ENCODE peak calls at places on chromosomes 5 and 9, in nine cellular contexts. One of them, this sample, is unnamed.

GRCh38 chr9:36398745-36399144 is 1.3 kb downstream of the RNF38 start:
- DNase-seq in uterus: no peak
- DNase-seq in heart right ventricle: no peak
- DNase-seq in psoas muscle: no peak
- DNase-seq in lower lobe of right lung: no peak
- DNase-seq in fibroblast of lung: peak
- DNase-seq in OCI-LY7: no peak
- DNase-seq in A549: no peak
- DNase-seq in WERI-Rb-1: no peak
- DNase-seq in this sample: no peak

GRCh38 chr9:5551771-5552170 is 41.4 kb downstream of the PDCD1LG2 start:
- DNase-seq in uterus: no peak
- DNase-seq in heart right ventricle: no peak
- DNase-seq in psoas muscle: no peak
- DNase-seq in lower lobe of right lung: no peak
- DNase-seq in fibroblast of lung: no peak
- DNase-seq in OCI-LY7: no peak
- DNase-seq in A549: no peak
- DNase-seq in WERI-Rb-1: no peak
- DNase-seq in this sample: no peak

GRCh38 chr9:63816742-63817621 is 1468.0 kb downstream of the FOXD4L5 start:
- DNase-seq in uterus: peak
- DNase-seq in heart right ventricle: peak
- DNase-seq in psoas muscle: peak
- DNase-seq in lower lobe of right lung: peak
- DNase-seq in fibroblast of lung: peak
- DNase-seq in OCI-LY7: peak
- DNase-seq in A549: peak
- DNase-seq in WERI-Rb-1: peak
- DNase-seq in this sample: peak

GRCh38 chr9:122355336-122355875 is 15.4 kb upstream of the PTGS1 start:
- DNase-seq in uterus: no peak
- DNase-seq in heart right ventricle: no peak
- DNase-seq in psoas muscle: no peak
- DNase-seq in lower lobe of right lung: no peak
- DNase-seq in fibroblast of lung: no peak
- DNase-seq in OCI-LY7: no peak
- DNase-seq in A549: no peak
- DNase-seq in WERI-Rb-1: no peak
- DNase-seq in this sample: no peak

GRCh38 chr9:121319394-121319780 is 50.7 kb downstream of the STOM start:
- DNase-seq in uterus: peak
- DNase-seq in heart right ventricle: no peak
- DNase-seq in psoas muscle: no peak
- DNase-seq in lower lobe of right lung: no peak
- DNase-seq in fibroblast of lung: no peak
- DNase-seq in OCI-LY7: no peak
- DNase-seq in A549: no peak
- DNase-seq in WERI-Rb-1: no peak
- DNase-seq in this sample: no peak

GRCh38 chr5:73299017-73299630 is 126.1 kb downstream of the TMEM174 start:
- DNase-seq in uterus: no peak
- DNase-seq in heart right ventricle: no peak
- DNase-seq in psoas muscle: no peak
- DNase-seq in lower lobe of right lung: no peak
- DNase-seq in fibroblast of lung: peak
- DNase-seq in OCI-LY7: no peak
- DNase-seq in A549: no peak
- DNase-seq in WERI-Rb-1: peak
- DNase-seq in this sample: no peak

GRCh38 chr5:149490599-149491187 is 60.5 kb downstream of the CSNK1A1 start:
- DNase-seq in uterus: no peak
- DNase-seq in heart right ventricle: no peak
- DNase-seq in psoas muscle: no peak
- DNase-seq in lower lobe of right lung: no peak
- DNase-seq in fibroblast of lung: no peak
- DNase-seq in OCI-LY7: no peak
- DNase-seq in A549: no peak
- DNase-seq in WERI-Rb-1: no peak
- DNase-seq in this sample: no peak

GRCh38 chr5:107668154-107668932 is 2.4 kb downstream of the EFNA5 start:
- DNase-seq in uterus: no peak
- DNase-seq in heart right ventricle: no peak
- DNase-seq in psoas muscle: no peak
- DNase-seq in lower lobe of right lung: no peak
- DNase-seq in fibroblast of lung: no peak
- DNase-seq in OCI-LY7: peak
- DNase-seq in A549: no peak
- DNase-seq in WERI-Rb-1: no peak
- DNase-seq in this sample: no peak

GRCh38 chr5:26388946-26389345 is 649.4 kb downstream of the CDH9 start:
- DNase-seq in uterus: no peak
- DNase-seq in heart right ventricle: no peak
- DNase-seq in psoas muscle: no peak
- DNase-seq in lower lobe of right lung: no peak
- DNase-seq in fibroblast of lung: no peak
- DNase-seq in OCI-LY7: no peak
- DNase-seq in A549: no peak
- DNase-seq in WERI-Rb-1: no peak
- DNase-seq in this sample: no peak

GRCh38 chr5:130074820-130075219 is 170.6 kb downstream of the CHSY3 start:
- DNase-seq in uterus: no peak
- DNase-seq in heart right ventricle: no peak
- DNase-seq in psoas muscle: no peak
- DNase-seq in lower lobe of right lung: no peak
- DNase-seq in fibroblast of lung: no peak
- DNase-seq in OCI-LY7: no peak
- DNase-seq in A549: no peak
- DNase-seq in WERI-Rb-1: no peak
- DNase-seq in this sample: no peak

GRCh38 chr5:130077007-130077406 is 172.7 kb downstream of the CHSY3 start:
- DNase-seq in uterus: no peak
- DNase-seq in heart right ventricle: no peak
- DNase-seq in psoas muscle: no peak
- DNase-seq in lower lobe of right lung: no peak
- DNase-seq in fibroblast of lung: no peak
- DNase-seq in OCI-LY7: no peak
- DNase-seq in A549: no peak
- DNase-seq in WERI-Rb-1: no peak
- DNase-seq in this sample: no peak
- TF ChIP-seq CTCF in uterus: no peak
- TF ChIP-seq CTCF in heart right ventricle: no peak
- TF ChIP-seq CTCF in psoas muscle: no peak
- TF ChIP-seq CTCF in lower lobe of right lung: no peak
- TF ChIP-seq CTCF in fibroblast of lung: peak
- TF ChIP-seq CTCF in OCI-LY7: no peak
- TF ChIP-seq CTCF in A549: no peak
- TF ChIP-seq CTCF in WERI-Rb-1: no peak
- TF ChIP-seq CTCF in this sample: no peak

DNA sequence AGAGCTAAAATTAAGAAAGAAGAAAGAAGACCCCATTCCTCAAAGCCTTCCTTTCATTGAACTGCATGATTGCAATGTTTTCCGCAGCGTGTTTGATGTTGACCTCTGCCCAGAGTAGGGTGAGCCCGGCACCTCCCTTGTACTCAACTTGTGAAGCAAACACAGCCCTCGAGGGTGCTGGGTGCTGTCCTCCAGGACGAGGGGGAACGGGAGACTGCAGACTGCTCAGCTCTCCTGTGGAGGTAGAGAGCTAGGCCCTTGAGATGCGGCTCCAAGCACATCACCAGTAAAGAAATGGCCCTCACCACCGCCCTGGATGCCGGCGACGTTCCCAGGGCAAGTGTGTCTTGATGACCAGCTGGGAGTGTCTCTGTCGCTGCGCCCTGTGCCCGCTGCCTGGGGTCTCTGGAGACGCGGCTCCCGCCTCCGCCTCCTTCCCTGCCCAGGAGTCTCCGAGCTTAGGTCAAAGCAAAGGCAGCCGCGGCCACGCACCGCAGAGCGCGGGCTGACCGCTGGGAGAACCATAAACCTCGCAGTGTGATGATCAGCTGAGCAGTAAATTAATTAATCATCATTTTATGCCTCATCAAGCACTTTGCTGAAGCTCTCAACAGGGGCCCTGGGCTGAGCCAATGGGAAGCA is 108.7 kb downstream of the IRX2 start:
- DNase-seq in uterus: no peak
- DNase-seq in heart right ventricle: no peak
- DNase-seq in psoas muscle: no peak
- DNase-seq in lower lobe of right lung: no peak
- DNase-seq in fibroblast of lung: no peak
- DNase-seq in OCI-LY7: no peak
- DNase-seq in A549: no peak
- DNase-seq in WERI-Rb-1: no peak
- DNase-seq in this sample: no peak
- TF ChIP-seq CTCF in uterus: no peak
- TF ChIP-seq CTCF in heart right ventricle: no peak
- TF ChIP-seq CTCF in psoas muscle: no peak
- TF ChIP-seq CTCF in lower lobe of right lung: no peak
- TF ChIP-seq CTCF in fibroblast of lung: no peak
- TF ChIP-seq CTCF in OCI-LY7: no peak
- TF ChIP-seq CTCF in A549: no peak
- TF ChIP-seq CTCF in WERI-Rb-1: no peak
- TF ChIP-seq CTCF in this sample: no peak

GRCh38 chr5:67331296-67331925 is 134.8 kb upstream of the CD180 start:
- DNase-seq in uterus: no peak
- DNase-seq in heart right ventricle: no peak
- DNase-seq in psoas muscle: no peak
- DNase-seq in lower lobe of right lung: no peak
- DNase-seq in fibroblast of lung: no peak
- DNase-seq in OCI-LY7: no peak
- DNase-seq in A549: no peak
- DNase-seq in WERI-Rb-1: no peak
- DNase-seq in this sample: no peak
- TF ChIP-seq CTCF in uterus: no peak
- TF ChIP-seq CTCF in heart right ventricle: no peak
- TF ChIP-seq CTCF in psoas muscle: no peak
- TF ChIP-seq CTCF in lower lobe of right lung: no peak
- TF ChIP-seq CTCF in fibroblast of lung: no peak
- TF ChIP-seq CTCF in OCI-LY7: no peak
- TF ChIP-seq CTCF in A549: no peak
- TF ChIP-seq CTCF in WERI-Rb-1: no peak
- TF ChIP-seq CTCF in this sample: no peak

DNA sequence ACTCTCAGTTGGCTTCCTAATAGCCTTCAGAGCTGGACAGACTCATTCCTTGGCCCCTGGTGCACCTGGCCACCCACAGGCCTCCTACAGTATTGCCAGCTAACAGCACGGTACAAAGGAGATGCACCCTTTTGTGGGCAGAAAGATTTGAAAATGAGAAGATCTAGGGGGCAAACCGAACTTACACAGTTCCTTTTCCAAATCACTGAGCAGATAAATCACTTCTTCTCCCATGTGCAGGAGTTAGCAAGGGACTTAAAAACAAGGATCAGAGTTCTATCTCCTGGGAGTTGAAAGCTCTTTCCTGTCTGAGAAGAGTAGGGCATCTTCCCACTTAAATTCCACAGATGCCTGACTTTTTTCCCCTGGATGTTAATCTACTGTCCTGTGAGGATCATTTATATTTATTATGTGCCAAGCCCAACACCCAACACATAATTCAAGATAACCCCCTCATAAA is 207.4 kb upstream of the DAPK1 start:
- DNase-seq in uterus: no peak
- DNase-seq in heart right ventricle: no peak
- DNase-seq in psoas muscle: no peak
- DNase-seq in lower lobe of right lung: no peak
- DNase-seq in fibroblast of lung: no peak
- DNase-seq in OCI-LY7: no peak
- DNase-seq in A549: no peak
- DNase-seq in WERI-Rb-1: no peak
- DNase-seq in this sample: no peak
- TF ChIP-seq CTCF in uterus: no peak
- TF ChIP-seq CTCF in heart right ventricle: no peak
- TF ChIP-seq CTCF in psoas muscle: peak
- TF ChIP-seq CTCF in lower lobe of right lung: no peak
- TF ChIP-seq CTCF in fibroblast of lung: peak
- TF ChIP-seq CTCF in OCI-LY7: no peak
- TF ChIP-seq CTCF in A549: no peak
- TF ChIP-seq CTCF in WERI-Rb-1: peak
- TF ChIP-seq CTCF in this sample: no peak

GRCh38 chr5:9617739-9618504 is 12.2 kb downstream of the TAS2R1 start:
- DNase-seq in uterus: no peak
- DNase-seq in heart right ventricle: no peak
- DNase-seq in psoas muscle: no peak
- DNase-seq in lower lobe of right lung: no peak
- DNase-seq in fibroblast of lung: no peak
- DNase-seq in OCI-LY7: no peak
- DNase-seq in A549: no peak
- DNase-seq in WERI-Rb-1: no peak
- DNase-seq in this sample: no peak
- TF ChIP-seq CTCF in uterus: no peak
- TF ChIP-seq CTCF in heart right ventricle: peak
- TF ChIP-seq CTCF in psoas muscle: no peak
- TF ChIP-seq CTCF in lower lobe of right lung: no peak
- TF ChIP-seq CTCF in fibroblast of lung: peak
- TF ChIP-seq CTCF in OCI-LY7: no peak
- TF ChIP-seq CTCF in A549: no peak
- TF ChIP-seq CTCF in WERI-Rb-1: peak
- TF ChIP-seq CTCF in this sample: peak

DNA sequence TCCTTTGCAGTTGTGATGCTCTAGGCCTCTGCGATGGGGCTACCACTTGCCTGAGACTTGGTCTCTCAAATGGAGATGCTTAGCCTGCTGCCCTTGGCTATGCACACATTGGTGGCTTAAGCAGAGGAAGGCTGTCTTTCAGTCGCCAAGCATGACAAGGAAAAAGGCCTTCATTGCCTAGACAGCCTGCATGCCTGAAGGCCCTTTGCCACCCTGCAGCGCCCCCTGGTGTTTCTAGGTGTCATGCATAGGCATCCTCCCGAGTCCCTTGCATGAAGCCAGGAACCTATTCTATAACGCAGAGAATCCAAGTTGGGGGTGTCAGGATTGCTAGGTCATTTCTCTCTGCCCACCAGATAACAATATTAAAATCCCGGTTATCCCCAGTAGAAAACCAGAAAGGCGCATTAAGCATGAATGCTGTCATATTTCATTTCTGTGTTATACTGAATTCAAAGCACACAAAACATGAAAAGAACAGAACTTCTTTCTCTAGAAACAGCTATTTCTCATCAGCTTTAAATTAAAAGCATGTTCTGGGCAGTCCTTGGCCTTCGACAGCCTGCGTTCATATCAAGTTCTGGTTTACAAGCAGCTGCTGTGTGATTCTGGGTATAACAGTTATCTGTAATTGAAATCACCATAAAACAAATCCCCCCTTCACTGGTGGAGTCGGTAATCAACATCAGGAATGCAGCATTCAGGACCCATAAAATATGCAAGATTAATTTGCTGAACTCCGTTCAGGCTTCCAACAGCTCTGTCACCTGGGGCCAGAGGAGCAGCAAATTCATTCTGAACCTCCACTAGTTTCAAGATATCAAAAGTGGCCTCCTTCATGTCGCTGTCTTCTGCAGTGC is 59.7 kb upstream of the TRPC7 start:
- DNase-seq in uterus: no peak
- DNase-seq in heart right ventricle: peak
- DNase-seq in psoas muscle: peak
- DNase-seq in lower lobe of right lung: peak
- DNase-seq in fibroblast of lung: peak
- DNase-seq in OCI-LY7: peak
- DNase-seq in A549: peak
- DNase-seq in WERI-Rb-1: peak
- DNase-seq in this sample: peak
- TF ChIP-seq CTCF in uterus: peak
- TF ChIP-seq CTCF in heart right ventricle: peak
- TF ChIP-seq CTCF in psoas muscle: peak
- TF ChIP-seq CTCF in lower lobe of right lung: peak
- TF ChIP-seq CTCF in fibroblast of lung: peak
- TF ChIP-seq CTCF in OCI-LY7: peak
- TF ChIP-seq CTCF in A549: peak
- TF ChIP-seq CTCF in WERI-Rb-1: peak
- TF ChIP-seq CTCF in this sample: peak

GRCh38 chr5:93899026-93899600 is 157.7 kb upstream of the POU5F2 start:
- DNase-seq in uterus: no peak
- DNase-seq in heart right ventricle: no peak
- DNase-seq in psoas muscle: no peak
- DNase-seq in lower lobe of right lung: no peak
- DNase-seq in fibroblast of lung: no peak
- DNase-seq in OCI-LY7: peak
- DNase-seq in A549: peak
- DNase-seq in WERI-Rb-1: no peak
- DNase-seq in this sample: no peak
- TF ChIP-seq CTCF in uterus: no peak
- TF ChIP-seq CTCF in heart right ventricle: peak
- TF ChIP-seq CTCF in psoas muscle: peak
- TF ChIP-seq CTCF in lower lobe of right lung: peak
- TF ChIP-seq CTCF in fibroblast of lung: peak
- TF ChIP-seq CTCF in OCI-LY7: peak
- TF ChIP-seq CTCF in A549: peak
- TF ChIP-seq CTCF in WERI-Rb-1: no peak
- TF ChIP-seq CTCF in this sample: peak